ENCODE peak calls at places on chromosomes 11 and 22, in six cellular contexts. One of them, this sample, is unnamed.

GRCh38 chr22:31932863-31933262 is 11.5 kb upstream of the YWHAH start:
- DNase-seq in mesendoderm: no peak
- DNase-seq in mammary epithelial cell: no peak
- DNase-seq in K562: no peak
- DNase-seq in fibroblast of lung: no peak
- DNase-seq in GM23248: no peak
- DNase-seq in this sample: no peak

GRCh38 chr11:72209101-72209500 is 7.5 kb upstream of the FOLR2 start:
- DNase-seq in mesendoderm: peak
- DNase-seq in mammary epithelial cell: no peak
- DNase-seq in K562: no peak
- DNase-seq in fibroblast of lung: no peak
- DNase-seq in GM23248: no peak
- DNase-seq in this sample: no peak

GRCh38 chr22:43435851-43436535 is 24.2 kb downstream of the MPPED1 start:
- DNase-seq in mesendoderm: no peak
- DNase-seq in mammary epithelial cell: no peak
- DNase-seq in K562: no peak
- DNase-seq in fibroblast of lung: no peak
- DNase-seq in GM23248: no peak
- DNase-seq in this sample: no peak

GRCh38 chr11:68454767-68455166 is 5.8 kb upstream of the PPP6R3 start:
- DNase-seq in mesendoderm: peak
- DNase-seq in mammary epithelial cell: no peak
- DNase-seq in K562: no peak
- DNase-seq in fibroblast of lung: no peak
- DNase-seq in GM23248: no peak
- DNase-seq in this sample: no peak

GRCh38 chr22:39212721-39213376 is 31.9 kb downstream of the PDGFB start:
- DNase-seq in mesendoderm: peak
- DNase-seq in mammary epithelial cell: peak
- DNase-seq in K562: peak
- DNase-seq in fibroblast of lung: peak
- DNase-seq in GM23248: no peak
- DNase-seq in this sample: no peak

GRCh38 chr11:20247540-20248138 is 87.4 kb upstream of the DBX1 start:
- DNase-seq in mesendoderm: no peak
- DNase-seq in mammary epithelial cell: no peak
- DNase-seq in K562: no peak
- DNase-seq in fibroblast of lung: peak
- DNase-seq in GM23248: no peak
- DNase-seq in this sample: peak

GRCh38 chr11:67389477-67389876 is 2.3 kb upstream of the RAD9A start:
- DNase-seq in mesendoderm: peak
- DNase-seq in mammary epithelial cell: no peak
- DNase-seq in K562: peak
- DNase-seq in fibroblast of lung: no peak
- DNase-seq in GM23248: peak
- DNase-seq in this sample: peak

GRCh38 chr22:45328822-45329535 is 19.2 kb downstream of the FAM118A start:
- DNase-seq in mesendoderm: no peak
- DNase-seq in mammary epithelial cell: no peak
- DNase-seq in K562: no peak
- DNase-seq in fibroblast of lung: no peak
- DNase-seq in GM23248: no peak
- DNase-seq in this sample: no peak

GRCh38 chr11:119863811-119864601 is 135.0 kb upstream of the NECTIN1 start:
- DNase-seq in mesendoderm: no peak
- DNase-seq in mammary epithelial cell: no peak
- DNase-seq in K562: no peak
- DNase-seq in fibroblast of lung: no peak
- DNase-seq in GM23248: no peak
- DNase-seq in this sample: no peak

GRCh38 chr22:38504731-38505594 is 1.1 kb downstream of the DDX17 start:
- DNase-seq in mesendoderm: peak
- DNase-seq in mammary epithelial cell: peak
- DNase-seq in K562: peak
- DNase-seq in fibroblast of lung: peak
- DNase-seq in GM23248: peak
- DNase-seq in this sample: no peak

GRCh38 chr11:132627981-132628380 is 904.3 kb downstream of the OPCML start:
- DNase-seq in mesendoderm: no peak
- DNase-seq in mammary epithelial cell: no peak
- DNase-seq in K562: no peak
- DNase-seq in fibroblast of lung: no peak
- DNase-seq in GM23248: no peak
- DNase-seq in this sample: no peak

GRCh38 chr11:96204366-96204659 is 138.7 kb downstream of the MAML2 start:
- DNase-seq in mesendoderm: no peak
- DNase-seq in mammary epithelial cell: no peak
- DNase-seq in K562: no peak
- DNase-seq in fibroblast of lung: no peak
- DNase-seq in GM23248: no peak
- DNase-seq in this sample: no peak

GRCh38 chr11:91188484-91188883 is 965.6 kb upstream of the CHORDC1 start:
- DNase-seq in mesendoderm: no peak
- DNase-seq in mammary epithelial cell: no peak
- DNase-seq in K562: no peak
- DNase-seq in fibroblast of lung: no peak
- DNase-seq in GM23248: no peak
- DNase-seq in this sample: no peak

GRCh38 chr11:1862588-1863351 is 9.9 kb downstream of the LSP1 start:
- DNase-seq in mesendoderm: no peak
- DNase-seq in mammary epithelial cell: no peak
- DNase-seq in K562: no peak
- DNase-seq in fibroblast of lung: peak
- DNase-seq in GM23248: peak
- DNase-seq in this sample: no peak

GRCh38 chr11:124895471-124895971 is 2.1 kb downstream of the ROBO4 start:
- DNase-seq in mesendoderm: no peak
- DNase-seq in mammary epithelial cell: no peak
- DNase-seq in K562: no peak
- DNase-seq in fibroblast of lung: no peak
- DNase-seq in GM23248: no peak
- DNase-seq in this sample: no peak

GRCh38 chr11:32385998-32386397 is 49.3 kb downstream of the WT1 start:
- DNase-seq in mesendoderm: peak
- DNase-seq in mammary epithelial cell: peak
- DNase-seq in K562: peak
- DNase-seq in fibroblast of lung: peak
- DNase-seq in GM23248: peak
- DNase-seq in this sample: peak

GRCh38 chr11:8342821-8343681 is 79.4 kb upstream of the LMO1 start:
- DNase-seq in mesendoderm: no peak
- DNase-seq in mammary epithelial cell: peak
- DNase-seq in K562: no peak
- DNase-seq in fibroblast of lung: no peak
- DNase-seq in GM23248: no peak
- DNase-seq in this sample: no peak

GRCh38 chr11:122705396-122705795 is 49.9 kb downstream of the UBASH3B start:
- DNase-seq in mesendoderm: no peak
- DNase-seq in mammary epithelial cell: no peak
- DNase-seq in K562: no peak
- DNase-seq in fibroblast of lung: no peak
- DNase-seq in GM23248: no peak
- DNase-seq in this sample: no peak

GRCh38 chr11:122706261-122706660 is 50.7 kb downstream of the UBASH3B start:
- DNase-seq in mesendoderm: no peak
- DNase-seq in mammary epithelial cell: peak
- DNase-seq in K562: no peak
- DNase-seq in fibroblast of lung: peak
- DNase-seq in GM23248: peak
- DNase-seq in this sample: no peak

GRCh38 chr11:122709042-122709760 is 53.7 kb downstream of the UBASH3B start:
- DNase-seq in mesendoderm: peak
- DNase-seq in mammary epithelial cell: peak
- DNase-seq in K562: no peak
- DNase-seq in fibroblast of lung: peak
- DNase-seq in GM23248: peak
- DNase-seq in this sample: no peak

GRCh38 chr11:122707111-122707510 is 51.6 kb downstream of the UBASH3B start:
- DNase-seq in mesendoderm: no peak
- DNase-seq in mammary epithelial cell: no peak
- DNase-seq in K562: no peak
- DNase-seq in fibroblast of lung: no peak
- DNase-seq in GM23248: peak
- DNase-seq in this sample: no peak

GRCh38 chr11:122706689-122707088 is 51.2 kb downstream of the UBASH3B start:
- DNase-seq in mesendoderm: no peak
- DNase-seq in mammary epithelial cell: peak
- DNase-seq in K562: no peak
- DNase-seq in fibroblast of lung: peak
- DNase-seq in GM23248: peak
- DNase-seq in this sample: no peak
- H3K9ac ChIP-seq in mesendoderm: no peak
- H3K9ac ChIP-seq in mammary epithelial cell: no peak
- H3K9ac ChIP-seq in K562: no peak
- H3K9ac ChIP-seq in fibroblast of lung: no peak
- H3K9ac ChIP-seq in GM23248: peak
- H3K9ac ChIP-seq in this sample: no peak

DNA sequence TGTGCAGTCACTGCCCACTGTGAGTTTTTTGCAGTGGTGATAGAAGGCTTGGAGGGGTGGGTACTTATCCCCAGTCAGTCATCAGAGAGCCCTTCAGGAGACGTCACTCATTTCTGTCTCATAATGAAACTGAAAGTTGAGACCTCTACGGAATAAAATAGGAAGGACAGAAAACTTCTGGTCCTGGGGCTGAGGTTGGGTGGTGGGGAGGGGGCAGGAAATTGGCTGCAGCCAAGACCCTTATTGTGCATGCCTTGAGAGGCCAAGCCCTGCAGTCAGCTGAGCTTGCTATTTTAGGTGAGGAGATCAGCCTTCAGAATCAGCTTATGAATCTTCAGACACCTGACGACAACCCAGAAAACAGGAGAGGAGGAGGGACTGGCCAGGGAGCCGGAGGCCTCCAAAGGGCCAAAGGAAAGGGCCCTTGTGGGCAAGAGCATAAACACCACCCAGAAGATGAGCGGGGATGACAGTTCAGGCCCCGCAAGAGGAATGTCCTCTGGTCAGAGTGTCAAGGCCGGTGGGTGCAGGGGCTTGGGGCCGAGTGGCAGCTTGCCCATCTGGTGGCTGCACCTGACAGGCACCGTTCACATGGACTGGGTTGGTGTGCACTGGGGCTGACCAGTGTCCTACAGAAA is 17.9 kb upstream of the ADA2 start:
- DNase-seq in mesendoderm: no peak
- DNase-seq in mammary epithelial cell: no peak
- DNase-seq in K562: no peak
- DNase-seq in fibroblast of lung: no peak
- DNase-seq in GM23248: no peak
- DNase-seq in this sample: no peak
- H3K9ac ChIP-seq in mesendoderm: no peak
- H3K9ac ChIP-seq in mammary epithelial cell: no peak
- H3K9ac ChIP-seq in K562: no peak
- H3K9ac ChIP-seq in fibroblast of lung: no peak
- H3K9ac ChIP-seq in GM23248: no peak
- H3K9ac ChIP-seq in this sample: no peak

GRCh38 chr11:64641596-64642417 is 50.8 kb downstream of the SLC22A12 start:
- DNase-seq in mesendoderm: no peak
- DNase-seq in mammary epithelial cell: no peak
- DNase-seq in K562: no peak
- DNase-seq in fibroblast of lung: no peak
- DNase-seq in GM23248: no peak
- DNase-seq in this sample: no peak

GRCh38 chr11:64643258-64643881 is 52.4 kb downstream of the SLC22A12 start:
- DNase-seq in mesendoderm: peak
- DNase-seq in mammary epithelial cell: no peak
- DNase-seq in K562: peak
- DNase-seq in fibroblast of lung: no peak
- DNase-seq in GM23248: peak
- DNase-seq in this sample: peak

GRCh38 chr11:64642876-64643257 is 51.8 kb downstream of the SLC22A12 start:
- DNase-seq in mesendoderm: no peak
- DNase-seq in mammary epithelial cell: no peak
- DNase-seq in K562: no peak
- DNase-seq in fibroblast of lung: no peak
- DNase-seq in GM23248: no peak
- DNase-seq in this sample: no peak

GRCh38 chr11:64643927-64644326 is 52.9 kb downstream of the SLC22A12 start:
- DNase-seq in mesendoderm: no peak
- DNase-seq in mammary epithelial cell: no peak
- DNase-seq in K562: no peak
- DNase-seq in fibroblast of lung: no peak
- DNase-seq in GM23248: no peak
- DNase-seq in this sample: no peak

DNA sequence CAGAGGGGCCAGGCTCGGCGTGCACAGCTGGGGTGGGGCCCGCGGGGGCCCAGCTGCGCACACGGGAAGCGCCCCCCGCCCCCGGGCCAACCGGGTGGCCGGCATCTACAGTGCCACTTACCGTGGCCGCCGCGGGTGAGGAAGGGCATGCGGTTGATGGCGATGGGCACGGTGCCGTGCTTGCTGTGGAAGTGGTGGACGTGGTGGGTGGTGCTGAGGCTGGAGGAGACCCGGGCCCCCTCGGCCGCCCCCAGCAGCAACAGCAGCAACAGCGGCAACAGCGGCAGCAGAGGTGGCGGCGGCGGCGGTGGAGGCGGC is 51.4 kb downstream of the SLC22A12 start:
- DNase-seq in mesendoderm: no peak
- DNase-seq in mammary epithelial cell: no peak
- DNase-seq in K562: no peak
- DNase-seq in fibroblast of lung: no peak
- DNase-seq in GM23248: no peak
- DNase-seq in this sample: no peak
- H3K9ac ChIP-seq in mesendoderm: no peak
- H3K9ac ChIP-seq in mammary epithelial cell: no peak
- H3K9ac ChIP-seq in K562: no peak
- H3K9ac ChIP-seq in fibroblast of lung: no peak
- H3K9ac ChIP-seq in GM23248: no peak
- H3K9ac ChIP-seq in this sample: peak

GRCh38 chr11:6385046-6385777 is 5.1 kb upstream of the SMPD1 start:
- DNase-seq in mesendoderm: no peak
- DNase-seq in mammary epithelial cell: no peak
- DNase-seq in K562: no peak
- DNase-seq in fibroblast of lung: no peak
- DNase-seq in GM23248: no peak
- DNase-seq in this sample: peak
- H3K9ac ChIP-seq in mesendoderm: no peak
- H3K9ac ChIP-seq in mammary epithelial cell: no peak
- H3K9ac ChIP-seq in K562: no peak
- H3K9ac ChIP-seq in fibroblast of lung: no peak
- H3K9ac ChIP-seq in GM23248: no peak
- H3K9ac ChIP-seq in this sample: peak

DNA sequence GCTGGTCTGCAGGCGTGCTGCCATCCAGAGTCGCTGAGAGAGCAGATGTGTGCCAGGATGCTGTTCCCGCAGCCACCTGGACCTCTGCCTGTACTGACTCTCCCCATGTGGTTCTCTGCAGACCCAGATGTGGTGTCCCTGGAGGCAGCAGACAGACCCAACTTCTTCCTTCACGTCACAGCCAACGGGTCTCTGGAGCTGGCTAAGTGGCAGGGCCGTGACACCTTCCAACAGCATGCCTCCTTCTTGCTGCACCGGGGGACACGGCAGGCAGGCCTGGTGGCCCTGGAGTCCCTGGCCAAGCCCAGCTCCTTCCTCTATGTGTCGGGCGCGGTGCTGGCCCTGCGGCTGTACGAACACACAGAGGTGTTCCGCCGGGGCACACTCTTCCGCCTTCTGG is 58.7 kb downstream of the OTOG start:
- DNase-seq in mesendoderm: no peak
- DNase-seq in mammary epithelial cell: no peak
- DNase-seq in K562: no peak
- DNase-seq in fibroblast of lung: no peak
- DNase-seq in GM23248: no peak
- DNase-seq in this sample: no peak
- H3K9ac ChIP-seq in mesendoderm: no peak
- H3K9ac ChIP-seq in mammary epithelial cell: no peak
- H3K9ac ChIP-seq in K562: no peak
- H3K9ac ChIP-seq in fibroblast of lung: no peak
- H3K9ac ChIP-seq in GM23248: no peak
- H3K9ac ChIP-seq in this sample: peak

GRCh38 chr11:33868646-33869461 is 23.0 kb downstream of the LMO2 start:
- DNase-seq in mesendoderm: no peak
- DNase-seq in mammary epithelial cell: no peak
- DNase-seq in K562: peak
- DNase-seq in fibroblast of lung: no peak
- DNase-seq in GM23248: peak
- DNase-seq in this sample: no peak
- H3K9ac ChIP-seq in mesendoderm: no peak
- H3K9ac ChIP-seq in mammary epithelial cell: no peak
- H3K9ac ChIP-seq in K562: peak
- H3K9ac ChIP-seq in fibroblast of lung: no peak
- H3K9ac ChIP-seq in GM23248: no peak
- H3K9ac ChIP-seq in this sample: peak